ENCODE peak calls at places on chromosomes 16 and 17, in seven cellular contexts. L is ovary, A is nephron progenitor cell, E is left cardiac atrium, B is NCI-H1930, T is fibroblast of pulmonary artery, O is cardiac fibroblast. G is an unnamed sample.

GRCh38 chr16:55710466-55710865 is 54.7 kb downstream of the SLC6A2 start:
- DNase-seq in L (no peak), A (peak), E (no peak), B (no peak), T (peak), O (no peak), G (peak)

GRCh38 chr16:55668337-55669281 is 12.8 kb downstream of the SLC6A2 start:
- DNase-seq in L (no peak), A (no peak), E (no peak), B (no peak), T (peak), O (peak), G (peak)

GRCh38 chr16:28473714-28474265 is 1.7 kb upstream of the NPIPB7 start:
- DNase-seq in L (no peak), A (no peak), E (no peak), B (no peak), T (no peak), O (no peak), G (no peak)

GRCh38 chr16:21283521-21284289 is 5.6 kb upstream of the CRYM start:
- DNase-seq in L (peak), A (peak), E (peak), B (peak), T (peak), O (peak), G (peak)

GRCh38 chr17:82414548-82415281 is 3.4 kb upstream of the HEXD start:
- DNase-seq in L (peak), A (peak), E (peak), B (peak), T (peak), O (peak), G (peak)

GRCh38 chr16:19959736-19960135 is 75.1 kb upstream of the GPRC5B start:
- DNase-seq in L (no peak), A (no peak), E (no peak), B (no peak), T (no peak), O (no peak), G (no peak)

GRCh38 chr16:86029131-86029741 is 130.3 kb downstream of the IRF8 start:
- DNase-seq in L (no peak), A (peak), E (peak), B (no peak), T (peak), O (peak), G (no peak)

GRCh38 chr17:63289931-63290330 is 156.2 kb downstream of the CYB561 start:
- DNase-seq in L (no peak), A (no peak), E (no peak), B (no peak), T (no peak), O (no peak), G (no peak)

GRCh38 chr17:34616148-34616547 is 36.8 kb downstream of the TMEM132E start:
- DNase-seq in L (no peak), A (peak), E (no peak), B (no peak), T (no peak), O (no peak), G (no peak)

GRCh38 chr16:69405757-69406156 is 18.7 kb upstream of the CYB5B start:
- DNase-seq in L (no peak), A (no peak), E (no peak), B (no peak), T (no peak), O (peak), G (peak)

GRCh38 chr17:21613071-21613429 is 79.3 kb upstream of the KCNJ18 start:
- DNase-seq in L (no peak), A (no peak), E (no peak), B (no peak), T (no peak), O (no peak), G (no peak)

GRCh38 chr17:12730931-12731521 is 58.3 kb upstream of the ARHGAP44 start:
- DNase-seq in L (peak), A (peak), E (peak), B (no peak), T (peak), O (peak), G (peak)

GRCh38 chr16:73025111-73025505 is 22.8 kb downstream of the ZFHX3 start:
- DNase-seq in L (no peak), A (no peak), E (peak), B (no peak), T (peak), O (peak), G (peak)

GRCh38 chr16:83802559-83802958 is 5.2 kb upstream of the HSBP1 start:
- DNase-seq in L (no peak), A (no peak), E (no peak), B (no peak), T (no peak), O (no peak), G (no peak)

GRCh38 chr16:74577882-74578366 is 29.0 kb downstream of the GLG1 start:
- DNase-seq in L (no peak), A (no peak), E (no peak), B (no peak), T (peak), O (peak), G (peak)

GRCh38 chr17:181213-182163 is at the start of gene DOC2B:
- DNase-seq in L (no peak), A (peak), E (peak), B (peak), T (peak), O (peak), G (peak)

GRCh38 chr16:11955713-11956123 is 9.3 kb upstream of the TNFRSF17 start:
- DNase-seq in L (no peak), A (no peak), E (no peak), B (no peak), T (peak), O (peak), G (peak)

GRCh38 chr17:21039839-21040575 is 2.8 kb downstream of the USP22 start:
- DNase-seq in L (no peak), A (no peak), E (no peak), B (no peak), T (peak), O (peak), G (peak)

GRCh38 chr16:74030000-74030399 is 266.6 kb upstream of the PSMD7 start:
- DNase-seq in L (no peak), A (no peak), E (no peak), B (no peak), T (no peak), O (no peak), G (no peak)

GRCh38 chr17:43987131-43988021 is 17.0 kb upstream of the NAGS start:
- DNase-seq in L (no peak), A (no peak), E (no peak), B (no peak), T (no peak), O (no peak), G (no peak)

GRCh38 chr16:54280751-54281150 is 5.8 kb downstream of the IRX3 start:
- DNase-seq in L (no peak), A (no peak), E (no peak), B (no peak), T (no peak), O (no peak), G (no peak)

GRCh38 chr17:37683454-37683984 is 40.3 kb upstream of the DDX52 start:
- DNase-seq in L (no peak), A (no peak), E (no peak), B (no peak), T (no peak), O (no peak), G (no peak)

GRCh38 chr17:17516315-17516930 is 20.2 kb upstream of the RASD1 start:
- DNase-seq in L (no peak), A (no peak), E (no peak), B (no peak), T (no peak), O (no peak), G (no peak)

GRCh38 chr16:67632415-67633172 is 12.3 kb upstream of the CARMIL2 start:
- DNase-seq in L (no peak), A (no peak), E (no peak), B (no peak), T (peak), O (peak), G (no peak)

GRCh38 chr17:48724241-48725004 is 1.4 kb downstream of the PRAC2 start:
- DNase-seq in L (peak), A (peak), E (peak), B (no peak), T (peak), O (peak), G (peak)

GRCh38 chr16:48609453-48610023 is 442 bp downstream of the N4BP1 start:
- DNase-seq in L (peak), A (peak), E (peak), B (no peak), T (peak), O (peak), G (peak)

GRCh38 chr17:73302189-73302588 is 9.6 kb downstream of the CDC42EP4 start:
- DNase-seq in L (no peak), A (no peak), E (no peak), B (no peak), T (no peak), O (peak), G (no peak)

GRCh38 chr16:11285842-11286241 is 4.7 kb upstream of the PRM1 start:
- DNase-seq in L (no peak), A (no peak), E (no peak), B (no peak), T (no peak), O (no peak), G (no peak)

GRCh38 chr16:57775661-57776469 is 26.4 kb downstream of the KIFC3 start:
- DNase-seq in L (no peak), A (peak), E (no peak), B (no peak), T (no peak), O (peak), G (no peak)

GRCh38 chr16:24721830-24722238 is 7.6 kb upstream of the TNRC6A start:
- DNase-seq in L (no peak), A (no peak), E (no peak), B (no peak), T (no peak), O (no peak), G (no peak)

GRCh38 chr17:59846391-59847165 is 46.2 kb downstream of the TUBD1 start:
- DNase-seq in L (peak), A (no peak), E (no peak), B (peak), T (peak), O (peak), G (peak)

GRCh38 chr17:30808785-30809286 is 15.7 kb downstream of the CRLF3 start:
- DNase-seq in L (no peak), A (no peak), E (no peak), B (no peak), T (no peak), O (no peak), G (no peak)

GRCh38 chr17:38685485-38685884 is 10.7 kb upstream of the EPOP start:
- DNase-seq in L (no peak), A (no peak), E (peak), B (no peak), T (no peak), O (no peak), G (no peak)

GRCh38 chr16:58815188-58815888 is 81.2 kb upstream of the GOT2 start:
- DNase-seq in L (no peak), A (no peak), E (no peak), B (no peak), T (no peak), O (no peak), G (no peak)

GRCh38 chr16:68756250-68757051 is 19.4 kb downstream of the CDH1 start:
- DNase-seq in L (no peak), A (no peak), E (no peak), B (no peak), T (no peak), O (peak), G (no peak)